ENCODE peak calls at places on chromosomes 4 and X, in seven cellular contexts. One of them, this sample, is unnamed.
A peak's percentile ranks its signal among the peaks of the same experiment; 100 is the strongest.

GRCh38 chr4:170047774-170048354 is 21.7 kb upstream of the MFAP3L start:
- DNase-seq in glutamatergic neuron: peak; percentile 52
- DNase-seq in foreskin keratinocyte: no peak
- DNase-seq in stimulated activated CD4-positive, alpha-beta T cell treated with anti-CD3 and anti-CD28 coated beads, Interleukin-4, amount 100 ng/mL, for 1 hour: peak; percentile 49
- DNase-seq in tibial nerve: peak; percentile 26
- DNase-seq in GM04504: peak; percentile 19
- DNase-seq in neuronal stem cell: peak; percentile 59
- DNase-seq in this sample: peak; percentile 63

GRCh38 chr4:168589154-168589553 is 92.3 kb downstream of the PALLD start:
- DNase-seq in glutamatergic neuron: no peak
- DNase-seq in foreskin keratinocyte: peak; percentile 100
- DNase-seq in stimulated activated CD4-positive, alpha-beta T cell treated with anti-CD3 and anti-CD28 coated beads, Interleukin-4, amount 100 ng/mL, for 1 hour: no peak
- DNase-seq in tibial nerve: no peak
- DNase-seq in GM04504: no peak
- DNase-seq in neuronal stem cell: no peak
- DNase-seq in this sample: no peak

GRCh38 chr4:14994242-14994641 is 8.0 kb upstream of the CPEB2 start:
- DNase-seq in glutamatergic neuron: no peak
- DNase-seq in foreskin keratinocyte: peak; percentile 80
- DNase-seq in stimulated activated CD4-positive, alpha-beta T cell treated with anti-CD3 and anti-CD28 coated beads, Interleukin-4, amount 100 ng/mL, for 1 hour: no peak
- DNase-seq in tibial nerve: no peak
- DNase-seq in GM04504: no peak
- DNase-seq in neuronal stem cell: no peak
- DNase-seq in this sample: peak; percentile 26

GRCh38 chr4:102343964-102344519 is 1.2 kb downstream of the SLC39A8 start:
- DNase-seq in glutamatergic neuron: no peak
- DNase-seq in foreskin keratinocyte: no peak
- DNase-seq in stimulated activated CD4-positive, alpha-beta T cell treated with anti-CD3 and anti-CD28 coated beads, Interleukin-4, amount 100 ng/mL, for 1 hour: peak; percentile 74
- DNase-seq in tibial nerve: no peak
- DNase-seq in GM04504: no peak
- DNase-seq in neuronal stem cell: peak; percentile 37
- DNase-seq in this sample: peak; percentile 77

GRCh38 chr4:85274955-85275354 is 200.0 kb upstream of the ARHGAP24 start:
- DNase-seq in glutamatergic neuron: no peak
- DNase-seq in foreskin keratinocyte: no peak
- DNase-seq in stimulated activated CD4-positive, alpha-beta T cell treated with anti-CD3 and anti-CD28 coated beads, Interleukin-4, amount 100 ng/mL, for 1 hour: no peak
- DNase-seq in tibial nerve: no peak
- DNase-seq in GM04504: no peak
- DNase-seq in neuronal stem cell: no peak
- DNase-seq in this sample: no peak

GRCh38 chr4:146237092-146237491 is 22.8 kb downstream of the REELD1 start:
- DNase-seq in glutamatergic neuron: no peak
- DNase-seq in foreskin keratinocyte: no peak
- DNase-seq in stimulated activated CD4-positive, alpha-beta T cell treated with anti-CD3 and anti-CD28 coated beads, Interleukin-4, amount 100 ng/mL, for 1 hour: no peak
- DNase-seq in tibial nerve: no peak
- DNase-seq in GM04504: no peak
- DNase-seq in neuronal stem cell: no peak
- DNase-seq in this sample: no peak

GRCh38 chrX:15336023-15336413 is 695 bp upstream of the PIGA start:
- DNase-seq in glutamatergic neuron: no peak
- DNase-seq in foreskin keratinocyte: peak; percentile 65
- DNase-seq in stimulated activated CD4-positive, alpha-beta T cell treated with anti-CD3 and anti-CD28 coated beads, Interleukin-4, amount 100 ng/mL, for 1 hour: peak; percentile 19
- DNase-seq in tibial nerve: no peak
- DNase-seq in GM04504: no peak
- DNase-seq in neuronal stem cell: no peak
- DNase-seq in this sample: no peak

GRCh38 chr4:76943129-76943620 is 6.4 kb upstream of the SEPTIN11 start:
- DNase-seq in glutamatergic neuron: no peak
- DNase-seq in foreskin keratinocyte: peak; percentile 50
- DNase-seq in stimulated activated CD4-positive, alpha-beta T cell treated with anti-CD3 and anti-CD28 coated beads, Interleukin-4, amount 100 ng/mL, for 1 hour: no peak
- DNase-seq in tibial nerve: no peak
- DNase-seq in GM04504: no peak
- DNase-seq in neuronal stem cell: no peak
- DNase-seq in this sample: no peak

GRCh38 chr4:98242538-98242937 is 18.6 kb upstream of the RAP1GDS1 start:
- DNase-seq in glutamatergic neuron: no peak
- DNase-seq in foreskin keratinocyte: peak; percentile 78
- DNase-seq in stimulated activated CD4-positive, alpha-beta T cell treated with anti-CD3 and anti-CD28 coated beads, Interleukin-4, amount 100 ng/mL, for 1 hour: no peak
- DNase-seq in tibial nerve: no peak
- DNase-seq in GM04504: no peak
- DNase-seq in neuronal stem cell: no peak
- DNase-seq in this sample: no peak

GRCh38 chr4:48578132-48578964 is 88.3 kb downstream of the ZAR1 start:
- DNase-seq in glutamatergic neuron: peak; percentile 42
- DNase-seq in foreskin keratinocyte: peak; percentile 51
- DNase-seq in stimulated activated CD4-positive, alpha-beta T cell treated with anti-CD3 and anti-CD28 coated beads, Interleukin-4, amount 100 ng/mL, for 1 hour: peak; percentile 8
- DNase-seq in tibial nerve: peak; percentile 34
- DNase-seq in GM04504: peak; percentile 50
- DNase-seq in neuronal stem cell: peak; percentile 51
- DNase-seq in this sample: peak; percentile 77

GRCh38 chr4:181550381-181550780 is 692.8 kb upstream of the TENM3 start:
- DNase-seq in glutamatergic neuron: no peak
- DNase-seq in foreskin keratinocyte: peak; percentile 38
- DNase-seq in stimulated activated CD4-positive, alpha-beta T cell treated with anti-CD3 and anti-CD28 coated beads, Interleukin-4, amount 100 ng/mL, for 1 hour: no peak
- DNase-seq in tibial nerve: no peak
- DNase-seq in GM04504: no peak
- DNase-seq in neuronal stem cell: no peak
- DNase-seq in this sample: no peak

GRCh38 chr4:32824321-32824720 is 2104.2 kb downstream of the PCDH7 start:
- DNase-seq in glutamatergic neuron: no peak
- DNase-seq in foreskin keratinocyte: peak; percentile 62
- DNase-seq in stimulated activated CD4-positive, alpha-beta T cell treated with anti-CD3 and anti-CD28 coated beads, Interleukin-4, amount 100 ng/mL, for 1 hour: no peak
- DNase-seq in tibial nerve: no peak
- DNase-seq in GM04504: no peak
- DNase-seq in neuronal stem cell: no peak
- DNase-seq in this sample: no peak

GRCh38 chr4:82372502-82372873 is 1.3 kb downstream of the HNRNPD start:
- DNase-seq in glutamatergic neuron: no peak
- DNase-seq in foreskin keratinocyte: no peak
- DNase-seq in stimulated activated CD4-positive, alpha-beta T cell treated with anti-CD3 and anti-CD28 coated beads, Interleukin-4, amount 100 ng/mL, for 1 hour: peak; percentile 37
- DNase-seq in tibial nerve: no peak
- DNase-seq in GM04504: no peak
- DNase-seq in neuronal stem cell: no peak
- DNase-seq in this sample: peak; percentile 53

GRCh38 chr4:142350886-142351285 is 495.2 kb downstream of the INPP4B start:
- DNase-seq in glutamatergic neuron: no peak
- DNase-seq in foreskin keratinocyte: no peak
- DNase-seq in stimulated activated CD4-positive, alpha-beta T cell treated with anti-CD3 and anti-CD28 coated beads, Interleukin-4, amount 100 ng/mL, for 1 hour: no peak
- DNase-seq in tibial nerve: no peak
- DNase-seq in GM04504: no peak
- DNase-seq in neuronal stem cell: no peak
- DNase-seq in this sample: no peak

GRCh38 chr4:32135642-32136041 is 1415.5 kb downstream of the PCDH7 start:
- DNase-seq in glutamatergic neuron: no peak
- DNase-seq in foreskin keratinocyte: peak; percentile 95
- DNase-seq in stimulated activated CD4-positive, alpha-beta T cell treated with anti-CD3 and anti-CD28 coated beads, Interleukin-4, amount 100 ng/mL, for 1 hour: no peak
- DNase-seq in tibial nerve: no peak
- DNase-seq in GM04504: no peak
- DNase-seq in neuronal stem cell: no peak
- DNase-seq in this sample: no peak

GRCh38 chrX:130575831-130576404 is 174.1 kb downstream of the RBMX2 start:
- DNase-seq in glutamatergic neuron: peak; percentile 37
- DNase-seq in foreskin keratinocyte: peak; percentile 4
- DNase-seq in stimulated activated CD4-positive, alpha-beta T cell treated with anti-CD3 and anti-CD28 coated beads, Interleukin-4, amount 100 ng/mL, for 1 hour: peak; percentile 10
- DNase-seq in tibial nerve: no peak
- DNase-seq in GM04504: no peak
- DNase-seq in neuronal stem cell: peak; percentile 1
- DNase-seq in this sample: peak; percentile 27

GRCh38 chr4:164779080-164779479 is 25.1 kb downstream of the SMIM31 start:
- DNase-seq in glutamatergic neuron: no peak
- DNase-seq in foreskin keratinocyte: no peak
- DNase-seq in stimulated activated CD4-positive, alpha-beta T cell treated with anti-CD3 and anti-CD28 coated beads, Interleukin-4, amount 100 ng/mL, for 1 hour: no peak
- DNase-seq in tibial nerve: no peak
- DNase-seq in GM04504: peak; percentile 22
- DNase-seq in neuronal stem cell: no peak
- DNase-seq in this sample: no peak

GRCh38 chr4:145736241-145736831 is 56.4 kb downstream of the C4orf51 start:
- DNase-seq in glutamatergic neuron: no peak
- DNase-seq in foreskin keratinocyte: peak; percentile 36
- DNase-seq in stimulated activated CD4-positive, alpha-beta T cell treated with anti-CD3 and anti-CD28 coated beads, Interleukin-4, amount 100 ng/mL, for 1 hour: no peak
- DNase-seq in tibial nerve: no peak
- DNase-seq in GM04504: peak; percentile 42
- DNase-seq in neuronal stem cell: no peak
- DNase-seq in this sample: no peak

GRCh38 chr4:151129801-151130200 is 30.4 kb downstream of the RPS3A start:
- DNase-seq in glutamatergic neuron: no peak
- DNase-seq in foreskin keratinocyte: no peak
- DNase-seq in stimulated activated CD4-positive, alpha-beta T cell treated with anti-CD3 and anti-CD28 coated beads, Interleukin-4, amount 100 ng/mL, for 1 hour: no peak
- DNase-seq in tibial nerve: no peak
- DNase-seq in GM04504: no peak
- DNase-seq in neuronal stem cell: no peak
- DNase-seq in this sample: no peak

GRCh38 chr4:116118216-116118615 is 967.2 kb downstream of the TRAM1L1 start:
- DNase-seq in glutamatergic neuron: no peak
- DNase-seq in foreskin keratinocyte: no peak
- DNase-seq in stimulated activated CD4-positive, alpha-beta T cell treated with anti-CD3 and anti-CD28 coated beads, Interleukin-4, amount 100 ng/mL, for 1 hour: no peak
- DNase-seq in tibial nerve: no peak
- DNase-seq in GM04504: no peak
- DNase-seq in neuronal stem cell: no peak
- DNase-seq in this sample: peak; percentile 65

GRCh38 chr4:168710353-168710946 is 213.6 kb downstream of the PALLD start:
- DNase-seq in glutamatergic neuron: no peak
- DNase-seq in foreskin keratinocyte: peak; percentile 51
- DNase-seq in stimulated activated CD4-positive, alpha-beta T cell treated with anti-CD3 and anti-CD28 coated beads, Interleukin-4, amount 100 ng/mL, for 1 hour: no peak
- DNase-seq in tibial nerve: no peak
- DNase-seq in GM04504: no peak
- DNase-seq in neuronal stem cell: peak; percentile 14
- DNase-seq in this sample: peak; percentile 24

GRCh38 chr4:24557036-24558022 is 27.0 kb downstream of the DHX15 start:
- DNase-seq in glutamatergic neuron: no peak
- DNase-seq in foreskin keratinocyte: peak; percentile 27
- DNase-seq in stimulated activated CD4-positive, alpha-beta T cell treated with anti-CD3 and anti-CD28 coated beads, Interleukin-4, amount 100 ng/mL, for 1 hour: no peak
- DNase-seq in tibial nerve: no peak
- DNase-seq in GM04504: no peak
- DNase-seq in neuronal stem cell: no peak
- DNase-seq in this sample: peak; percentile 14

GRCh38 chr4:4574792-4575191 is 32.9 kb upstream of the STX18 start:
- DNase-seq in glutamatergic neuron: no peak
- DNase-seq in foreskin keratinocyte: peak; percentile 52
- DNase-seq in stimulated activated CD4-positive, alpha-beta T cell treated with anti-CD3 and anti-CD28 coated beads, Interleukin-4, amount 100 ng/mL, for 1 hour: no peak
- DNase-seq in tibial nerve: no peak
- DNase-seq in GM04504: peak; percentile 66
- DNase-seq in neuronal stem cell: no peak
- DNase-seq in this sample: no peak